ENCODE peak calls at places on chromosomes 6 and 20, in six cellular contexts. A is fibroblast of lung, O is neural progenitor cell, I is SK-N-SH, P is H9, D is MM.1S. T is an unnamed sample. For H3K9me3, the result is how much of the 10 kb centered on the place peaks cover.

GRCh38 chr6:90369651-90370050 is 73.0 kb upstream of the BACH2 start:
- DNase-seq in I (no peak), P (no peak), A (no peak), D (no peak), O (no peak), T (no peak)

GRCh38 chr20:12030470-12030869 is 112.8 kb downstream of the BTBD3 start:
- DNase-seq in O (no peak), D (no peak), A (peak), P (no peak), I (no peak), T (no peak)

GRCh38 chr20:16314320-16314719 is 258.9 kb downstream of the KIF16B start:
- DNase-seq in P (no peak), A (no peak), I (no peak), O (no peak), D (no peak), T (no peak)

GRCh38 chr6:150719861-150720260 is 120.2 kb downstream of the PLEKHG1 start:
- DNase-seq in A (no peak), P (no peak), I (no peak), O (no peak), D (no peak), T (no peak)

GRCh38 chr6:44580901-44581300 is 193.4 kb downstream of the CDC5L start:
- DNase-seq in P (no peak), I (no peak), D (no peak), O (no peak), A (peak), T (no peak)

GRCh38 chr6:81793811-81794210 is 41.3 kb upstream of the TENT5A start:
- DNase-seq in O (no peak), D (no peak), A (peak), P (no peak), I (no peak), T (no peak)

GRCh38 chr20:8454137-8454712 is 322.2 kb downstream of the PLCB1 start:
- DNase-seq in I (peak), O (peak), A (peak), P (peak), D (no peak), T (peak)

GRCh38 chr20:51382986-51383821 is 159.3 kb downstream of the NFATC2 start:
- DNase-seq in A (no peak), D (no peak), O (no peak), I (no peak), P (no peak), T (no peak)

GRCh38 chr20:7152071-7152470 is 384.6 kb downstream of the BMP2 start:
- DNase-seq in O (no peak), A (no peak), I (no peak), P (no peak), D (no peak), T (no peak)

GRCh38 chr20:9483131-9483530 is 31.3 kb upstream of the LAMP5 start:
- DNase-seq in I (no peak), D (no peak), P (no peak), O (no peak), A (no peak), T (no peak)

GRCh38 chr20:6708010-6708409 is 59.5 kb upstream of the BMP2 start:
- DNase-seq in O (peak), A (peak), D (no peak), I (no peak), P (no peak), T (no peak)

GRCh38 chr20:14434379-14435136 is 97.1 kb upstream of the FLRT3 start:
- DNase-seq in I (no peak), A (peak), D (no peak), P (no peak), O (no peak), T (no peak)

GRCh38 chr6:157194643-157195042 is 128.7 kb downstream of the TMEM242 start:
- DNase-seq in P (no peak), D (no peak), O (no peak), A (peak), I (no peak), T (no peak)

GRCh38 chr6:27854421-27854820 is 57.8 kb downstream of the OR2B2 start:
- DNase-seq in I (no peak), O (no peak), D (no peak), A (no peak), P (no peak), T (no peak)

GRCh38 chr6:5866547-5867051 is 140.1 kb downstream of the NRN1 start:
- DNase-seq in I (no peak), D (peak), A (peak), P (no peak), O (no peak), T (no peak)

GRCh38 chr6:166757226-166758135 is 130.4 kb upstream of the RPS6KA2 start:
- DNase-seq in D (no peak), O (peak), I (peak), P (no peak), A (peak), T (peak)

GRCh38 chr6:158753826-158754225 is 65.3 kb downstream of the EZR start:
- DNase-seq in P (no peak), I (no peak), D (no peak), A (no peak), O (no peak), T (no peak)

GRCh38 chr6:158754738-158755137 is 64.4 kb downstream of the EZR start:
- DNase-seq in A (no peak), O (no peak), P (no peak), D (no peak), I (peak), T (no peak)

GRCh38 chr6:158751842-158752424 is 67.2 kb downstream of the EZR start:
- DNase-seq in O (no peak), P (no peak), A (no peak), D (no peak), I (no peak), T (no peak)

GRCh38 chr6:158751192-158751591 is 68.0 kb downstream of the EZR start:
- DNase-seq in A (no peak), P (no peak), I (no peak), O (no peak), D (no peak), T (no peak)

GRCh38 chr6:158752613-158753012 is 66.6 kb downstream of the EZR start:
- DNase-seq in D (no peak), A (peak), P (no peak), I (peak), O (peak), T (no peak)
- TF ChIP-seq CTCF in D (no peak), A (peak), P (peak), I (peak), O (peak), T (peak)

GRCh38 chr6:91653324-91653723 is 1066.5 kb upstream of the MAP3K7 start:
- DNase-seq in D (peak), A (no peak), P (no peak), O (no peak), I (no peak), T (no peak)

GRCh38 chr6:91659881-91660280 is 1073.0 kb upstream of the MAP3K7 start:
- DNase-seq in A (no peak), P (no peak), O (no peak), I (no peak), D (no peak), T (no peak)

GRCh38 chr6:91653954-91654843 is 1067.3 kb upstream of the MAP3K7 start:
- DNase-seq in I (no peak), O (peak), D (peak), A (peak), P (peak), T (no peak)

DNA sequence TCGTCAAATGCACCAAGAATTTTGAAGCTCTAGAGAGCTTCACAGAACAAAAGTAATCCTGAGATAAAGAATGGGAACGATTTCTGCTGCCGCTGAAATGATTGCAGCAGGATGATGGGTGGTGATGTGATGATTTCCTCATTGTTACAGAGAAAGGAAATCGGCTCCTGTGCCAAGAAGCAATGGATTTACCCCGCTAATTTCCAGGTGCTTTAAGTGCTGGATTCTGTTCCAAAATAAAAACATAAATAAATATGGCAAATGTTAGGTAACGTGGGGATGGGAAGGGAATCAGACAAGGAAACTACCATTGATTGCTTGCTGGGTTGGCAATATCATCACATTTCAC is 1067.9 kb upstream of the MAP3K7 start:
- DNase-seq in P (no peak), O (no peak), I (no peak), A (no peak), D (no peak), T (no peak)
- H2AFZ ChIP-seq in P (no peak), O (no peak), I (no peak), A (no peak), D (no peak), T (no peak)

GRCh38 chr6:52388790-52389189 is 26.8 kb downstream of the PAQR8 start:
- DNase-seq in D (no peak), O (no peak), P (no peak), I (no peak), A (no peak), T (no peak)
- H3K9me3 ChIP-seq in D (under half), O (under half), P (under half), I (under half), A (under half), T (under half)

DNA sequence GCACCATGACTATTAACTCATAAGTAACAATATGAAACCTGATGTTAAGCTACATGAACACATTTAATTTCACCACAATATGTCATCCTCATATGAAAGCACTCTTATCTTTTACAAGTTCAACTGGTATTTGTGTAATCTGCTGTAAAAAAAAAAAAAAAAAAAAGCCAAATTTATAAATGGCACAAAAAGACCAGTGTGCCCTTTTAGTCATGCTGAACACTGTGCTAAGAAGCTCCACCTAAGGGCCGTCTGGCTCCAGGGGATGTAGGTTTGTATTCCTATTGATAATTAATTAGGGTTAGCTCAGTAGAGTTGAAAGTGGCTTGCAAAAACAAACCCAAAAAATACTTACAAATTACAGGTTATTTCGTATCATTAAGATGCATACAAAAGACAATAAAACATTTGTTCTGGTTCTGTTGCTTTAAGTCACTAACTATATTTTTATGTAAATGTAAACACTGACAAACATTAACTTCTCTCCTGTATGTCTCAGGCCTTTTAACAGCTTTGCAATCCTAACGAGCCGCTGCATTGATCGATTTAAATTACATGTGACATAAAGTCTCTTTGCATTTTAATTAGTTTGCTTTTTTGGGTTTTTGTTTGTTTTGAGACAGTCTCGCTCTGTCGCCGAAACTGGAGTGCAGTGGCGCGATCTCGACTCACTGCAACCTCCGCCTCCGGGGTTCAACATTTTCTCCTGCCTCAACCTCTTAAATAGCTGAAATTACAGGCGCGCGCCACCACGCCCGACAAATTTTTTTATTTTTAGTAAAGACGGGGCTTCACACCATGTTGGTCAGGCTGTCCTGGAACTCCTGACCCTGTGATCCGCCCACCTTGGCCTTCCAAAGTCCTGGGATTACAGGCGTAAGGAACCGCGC is 110.8 kb downstream of the HFE start:
- DNase-seq in I (no peak), P (peak), A (peak), D (peak), O (peak), T (peak)
- TF ChIP-seq CTCF in I (peak), P (no peak), A (no peak), D (peak), O (no peak), T (no peak)

DNA sequence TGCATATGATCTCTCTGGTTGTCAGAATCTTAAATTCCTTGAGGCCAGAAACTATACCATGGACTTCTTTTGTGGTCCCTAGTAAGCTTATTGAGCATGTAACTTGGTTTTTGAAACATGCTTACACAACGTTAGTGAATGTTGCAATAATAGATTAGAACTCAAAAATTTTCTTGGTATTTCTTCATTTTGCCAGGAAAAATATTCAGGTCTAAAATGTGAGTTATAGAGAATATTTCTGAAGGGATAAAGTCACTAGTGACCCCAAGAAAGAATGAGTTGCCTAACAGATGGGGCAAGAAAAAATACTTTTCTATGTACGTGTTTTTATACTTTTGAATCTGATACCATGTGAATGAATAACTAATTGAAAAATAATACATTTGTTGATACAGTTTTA is 195.4 kb downstream of the TFAP2A start:
- DNase-seq in I (no peak), O (no peak), P (no peak), D (no peak), A (no peak), T (no peak)
- H2AFZ ChIP-seq in I (no peak), O (no peak), P (no peak), D (no peak), A (no peak), T (no peak)

GRCh38 chr6:169993861-169994481 is 242.5 kb downstream of the ERMARD start:
- DNase-seq in I (no peak), D (no peak), A (no peak), O (no peak), P (peak), T (no peak)
- H3K9me3 ChIP-seq in I (under half), D (under half), A (under half), O (under half), P (under half), T (under half)

DNA sequence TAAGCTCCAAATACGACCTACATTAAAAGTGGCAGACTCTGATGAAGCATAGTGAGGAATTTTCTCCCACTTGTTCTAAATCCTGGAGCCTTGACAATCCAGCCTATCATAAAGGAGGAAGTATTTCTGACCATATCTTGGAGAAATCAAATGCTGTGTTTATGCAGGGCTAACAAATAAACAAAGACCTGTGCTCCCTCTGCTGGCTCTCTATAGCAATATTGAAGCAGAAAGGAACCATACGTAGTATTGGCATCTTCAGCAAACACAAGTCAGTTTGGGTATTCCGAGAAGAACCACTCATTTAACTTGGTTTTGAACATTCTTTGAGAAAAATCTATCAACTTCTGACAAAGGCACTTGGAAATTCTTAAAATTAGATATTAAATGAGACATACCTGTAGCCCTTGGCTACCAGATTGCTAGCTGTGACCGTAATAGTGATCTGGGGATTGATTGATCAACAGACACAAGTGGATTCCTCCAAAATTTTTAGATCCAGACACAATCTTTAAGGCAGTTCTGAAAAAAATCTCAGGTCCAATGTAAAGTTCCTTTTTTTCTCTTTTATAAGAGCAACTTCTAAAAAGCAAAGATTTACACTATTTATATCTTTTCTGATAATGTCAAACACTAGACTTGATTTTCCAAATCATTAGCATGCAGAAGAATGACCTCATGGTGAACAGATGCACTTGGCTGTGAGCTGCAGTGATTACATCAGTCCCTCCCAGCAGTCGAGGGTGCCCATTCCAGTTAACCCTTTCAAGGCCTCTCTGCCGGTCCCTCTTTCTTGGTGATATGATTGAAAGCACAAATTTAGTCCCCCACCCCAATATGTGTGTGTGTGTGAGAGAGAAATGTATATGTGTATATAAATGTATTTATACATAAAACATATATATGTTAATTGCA is 40.2 kb downstream of the INSM1 start:
- DNase-seq in I (peak), P (no peak), A (peak), D (no peak), O (peak), T (no peak)
- TF ChIP-seq CTCF in I (no peak), P (peak), A (peak), D (peak), O (peak), T (peak)

DNA sequence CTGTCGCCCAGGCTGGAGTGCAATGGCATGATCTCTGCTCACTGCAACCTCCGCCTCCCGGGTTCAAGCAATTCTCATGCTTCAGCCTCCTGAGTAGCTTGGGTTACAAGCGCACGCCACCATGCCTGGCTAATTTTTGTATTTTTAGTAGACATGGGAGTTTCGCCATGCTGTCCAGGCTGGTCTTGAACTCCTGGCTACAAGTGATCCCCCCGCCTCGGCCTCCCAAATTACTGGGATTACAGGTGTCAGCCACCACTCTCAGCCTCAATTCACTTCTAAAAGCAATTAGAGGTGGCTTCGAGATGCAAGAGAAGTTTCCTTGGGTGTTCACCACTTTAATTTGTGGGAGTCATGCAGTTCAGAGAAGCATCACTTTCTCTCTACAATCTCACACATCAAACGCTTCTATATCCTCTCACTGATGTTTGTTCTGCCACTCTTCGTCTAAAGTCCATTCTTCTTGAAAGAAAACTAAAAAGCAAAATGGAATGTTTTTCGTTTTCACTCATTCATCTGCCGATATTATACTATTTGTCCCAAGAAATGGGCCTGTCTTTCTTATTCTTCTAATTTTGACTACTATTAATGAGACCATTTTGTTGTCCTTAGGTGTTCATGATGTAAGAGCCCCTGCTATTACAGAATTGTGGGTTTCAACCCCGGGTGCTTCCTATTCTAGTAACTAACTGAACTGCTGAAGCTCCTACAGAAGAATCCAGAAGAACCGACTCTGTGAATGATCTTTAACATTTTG is 38.3 kb upstream of the ENPP1 start:
- DNase-seq in D (no peak), I (no peak), O (no peak), A (no peak), P (no peak), T (no peak)
- H2AFZ ChIP-seq in D (no peak), I (no peak), O (no peak), A (no peak), P (no peak), T (no peak)

DNA sequence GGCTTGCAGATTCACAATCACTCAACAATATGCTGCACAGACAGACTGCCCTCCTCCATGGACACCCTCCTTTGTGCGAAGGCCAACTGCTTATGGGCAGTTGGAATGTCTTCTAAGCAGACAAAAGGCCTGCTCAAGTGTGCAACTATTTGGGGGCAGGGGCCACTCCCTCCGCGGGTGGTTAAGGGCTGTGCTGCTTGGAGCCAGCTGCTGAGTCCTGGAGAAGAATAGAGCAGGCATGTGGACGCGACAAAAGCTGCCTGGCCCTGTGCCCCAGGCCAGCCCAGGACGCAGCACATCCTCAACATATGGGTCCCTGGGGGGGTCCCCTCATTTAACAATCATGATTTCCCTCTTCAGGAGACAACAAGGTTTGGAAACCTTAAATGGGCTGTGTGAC is 45.5 kb upstream of the ENTPD6 start:
- DNase-seq in D (no peak), P (no peak), O (peak), I (no peak), A (no peak), T (no peak)
- H3K9me3 ChIP-seq in D (under half), P (under half), O (under half), I (under half), A (under half), T (under half)

GRCh38 chr20:22684763-22685443 is 100.5 kb upstream of the FOXA2 start:
- DNase-seq in P (no peak), O (no peak), I (no peak), D (no peak), A (no peak), T (no peak)
- TF ChIP-seq CTCF in P (peak), O (no peak), I (no peak), D (peak), A (no peak), T (peak)

T was measured in DND-41.